ENCODE peak calls at places on chromosome 14, in nine cellular contexts. J is GM23248, W is DND-41, I is MM.1S, X is GM12878, Q is endodermal cell, V is IMR-90, G is neural progenitor cell, O is HepG2. K is an unnamed sample.

GRCh38 chr14:84929834-84930233 is 600.1 kb upstream of the FLRT2 start:
- DNase-seq in J (no peak), W (no peak), I (no peak), X (no peak), Q (no peak), V (no peak), G (no peak), O (no peak), K (no peak)

GRCh38 chr14:96160913-96161310 is 43.7 kb upstream of the BDKRB2 start:
- DNase-seq in J (no peak), W (no peak), I (no peak), X (no peak), Q (peak; percentile 10), V (no peak), G (no peak), O (no peak), K (no peak)

GRCh38 chr14:41146391-41146790 is 460.3 kb upstream of the LRFN5 start:
- DNase-seq in J (no peak), W (no peak), I (no peak), X (no peak), Q (no peak), V (no peak), G (peak; percentile 31), O (no peak), K (no peak)

GRCh38 chr14:100982356-100982755 is 78.8 kb upstream of the RTL1 start:
- DNase-seq in J (peak; percentile 33), W (no peak), I (no peak), X (no peak), Q (no peak), V (no peak), G (peak; percentile 3), O (no peak), K (no peak)

GRCh38 chr14:72638021-72638420 is 255.9 kb downstream of the DPF3 start:
- DNase-seq in J (peak; percentile 95), W (no peak), I (no peak), X (no peak), Q (no peak), V (peak; percentile 95), G (no peak), O (no peak), K (no peak)

GRCh38 chr14:36583242-36584166 is 1.1 kb upstream of the NKX2-8 start:
- DNase-seq in J (peak; percentile 7), W (no peak), I (no peak), X (no peak), Q (peak; percentile 69), V (no peak), G (peak; percentile 51), O (no peak), K (no peak)

GRCh38 chr14:68979021-68979721 is at the start of gene ACTN1:
- DNase-seq in J (peak; percentile 97), W (peak; percentile 89), I (peak; percentile 41), X (peak; percentile 55), Q (peak; percentile 99), V (peak; percentile 97), G (peak; percentile 98), O (peak; percentile 94), K (peak; percentile 98)

GRCh38 chr14:88568196-88568595 is 5.4 kb downstream of the ZC3H14 start:
- DNase-seq in J (no peak), W (no peak), I (no peak), X (no peak), Q (no peak), V (no peak), G (no peak), O (no peak), K (no peak)

GRCh38 chr14:20632831-20633771 is 8.4 kb downstream of the OR6S1 start:
- DNase-seq in J (peak; percentile 83), W (peak; percentile 12), I (peak; percentile 70), X (peak; percentile 76), Q (peak; percentile 94), V (peak; percentile 85), G (peak; percentile 87), O (peak; percentile 93), K (peak; percentile 58)

GRCh38 chr14:92615451-92615850 is 101.9 kb downstream of the RIN3 start:
- DNase-seq in J (no peak), W (peak; percentile 69), I (no peak), X (peak; percentile 66), Q (peak; percentile 59), V (no peak), G (no peak), O (no peak), K (no peak)

GRCh38 chr14:80926706-80927384 is 14.7 kb downstream of the CEP128 start:
- DNase-seq in J (peak; percentile 86), W (no peak), I (no peak), X (no peak), Q (no peak), V (peak; percentile 90), G (no peak), O (no peak), K (no peak)

GRCh38 chr14:66982247-66982646 is 207.0 kb upstream of the GARIN2 start:
- DNase-seq in J (no peak), W (no peak), I (no peak), X (no peak), Q (no peak), V (no peak), G (no peak), O (no peak), K (no peak)

GRCh38 chr14:78606111-78606510 is 435.9 kb downstream of the NRXN3 start:
- DNase-seq in J (peak; percentile 93), W (no peak), I (no peak), X (no peak), Q (no peak), V (peak; percentile 75), G (no peak), O (no peak), K (no peak)

GRCh38 chr14:103130965-103131364 is 7.7 kb downstream of the TNFAIP2 start:
- DNase-seq in J (peak; percentile 29), W (no peak), I (no peak), X (no peak), Q (no peak), V (peak; percentile 90), G (no peak), O (no peak), K (peak; percentile 92)

GRCh38 chr14:69090187-69090789 is 62.6 kb downstream of the DCAF5 start:
- DNase-seq in J (peak; percentile 64), W (peak; percentile 24), I (peak; percentile 6), X (no peak), Q (peak; percentile 65), V (peak; percentile 55), G (peak; percentile 34), O (peak; percentile 33), K (no peak)

GRCh38 chr14:104981699-104982541 is 3.7 kb upstream of the CLBA1 start:
- DNase-seq in J (no peak), W (no peak), I (no peak), X (no peak), Q (no peak), V (no peak), G (no peak), O (no peak), K (no peak)

GRCh38 chr14:104980601-104981531 is 2.7 kb upstream of the AHNAK2 start:
- DNase-seq in J (no peak), W (no peak), I (no peak), X (no peak), Q (peak; percentile 45), V (no peak), G (no peak), O (no peak), K (no peak)

GRCh38 chr14:104977681-104978647 is at the start of gene AHNAK2:
- DNase-seq in J (peak; percentile 90), W (no peak), I (no peak), X (no peak), Q (peak; percentile 95), V (peak; percentile 67), G (peak; percentile 96), O (peak; percentile 69), K (peak; percentile 92)

GRCh38 chr14:104978774-104979691 is 859 bp upstream of the AHNAK2 start:
- DNase-seq in J (no peak), W (no peak), I (no peak), X (no peak), Q (peak; percentile 66), V (no peak), G (peak; percentile 40), O (no peak), K (peak; percentile 76)

GRCh38 chr14:104979758-104980591 is 1.8 kb upstream of the AHNAK2 start:
- DNase-seq in J (no peak), W (no peak), I (no peak), X (no peak), Q (peak; percentile 48), V (peak; percentile 38), G (no peak), O (no peak), K (peak; percentile 95)
- H3K9ac ChIP-seq in J (no peak overlapping the region), W (no peak overlapping the region), I (no peak overlapping the region), X (no peak overlapping the region), Q (no peak overlapping the region), V (no peak overlapping the region), G (no peak overlapping the region), O (no peak overlapping the region), K (no peak overlapping the region)

DNA sequence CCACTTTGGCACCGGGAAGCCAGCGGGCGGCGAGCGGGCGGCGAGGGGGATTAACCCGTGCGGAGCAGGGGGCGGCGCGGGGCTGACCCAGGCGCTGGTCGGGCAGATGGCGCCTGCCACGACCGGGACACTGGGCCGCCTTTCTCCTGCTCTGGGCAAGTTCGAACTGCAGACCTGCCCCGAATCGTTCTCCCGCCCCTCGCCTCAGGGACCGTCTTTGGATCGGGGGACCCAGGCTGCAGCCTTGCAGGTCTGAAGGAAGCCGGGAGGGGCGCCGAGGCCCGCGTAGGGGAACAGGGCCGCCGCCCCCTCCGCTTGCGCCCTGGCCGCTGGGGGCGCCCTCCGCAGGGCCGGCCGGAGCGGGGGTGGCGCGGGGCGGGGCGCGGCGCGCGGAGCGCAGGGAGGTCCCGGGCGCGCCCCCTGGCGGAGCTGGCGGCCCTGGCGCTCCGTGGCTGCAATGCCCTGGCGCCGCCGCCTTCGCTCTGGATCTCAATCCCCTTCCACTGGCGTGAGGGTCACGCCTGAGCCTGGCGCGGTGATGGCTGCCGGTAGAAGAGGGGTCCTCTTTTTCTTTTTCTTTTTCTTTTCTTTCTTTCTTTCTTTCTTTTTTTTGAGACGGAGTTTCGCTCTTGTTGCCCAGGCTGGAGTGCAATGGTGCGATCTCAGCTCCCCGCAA is 447 bp upstream of the LTBP2 start:
- DNase-seq in J (peak; percentile 94), W (peak; percentile 72), I (peak; percentile 58), X (no peak), Q (peak; percentile 94), V (peak; percentile 72), G (peak; percentile 93), O (peak; percentile 51), K (peak; percentile 90)
- H3K4me1 ChIP-seq in J (peaks cover 64% of the 10 kb centered on the region), W (peaks cover 4% of the 10 kb centered on the region), I (no peaks in the 10 kb centered on the region), X (peaks cover 15% of the 10 kb centered on the region), Q (peaks cover 6% of the 10 kb centered on the region), V (peaks cover 22% of the 10 kb centered on the region), G (peaks cover 17% of the 10 kb centered on the region), O (peaks cover 25% of the 10 kb centered on the region), K (peaks cover 6% of the 10 kb centered on the region)

DNA sequence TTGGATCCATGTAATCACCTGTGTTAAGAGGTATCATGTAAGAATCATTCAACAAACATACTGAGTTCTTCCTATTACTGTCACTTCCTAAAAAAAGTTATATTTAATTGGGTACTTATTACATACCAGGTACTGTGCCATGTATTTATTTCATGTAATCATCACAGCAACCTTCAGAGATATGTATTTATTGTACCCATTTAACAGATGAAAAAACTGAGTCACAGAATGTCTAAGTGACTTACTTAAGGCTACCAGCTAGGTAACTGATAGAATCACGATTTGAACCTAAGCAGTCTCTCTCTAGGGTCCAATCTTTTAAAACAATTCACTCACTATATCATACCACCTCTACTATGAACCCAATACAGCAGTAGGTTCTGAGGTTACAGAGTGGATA is 2.0 kb downstream of the PSME2 start:
- DNase-seq in J (no peak), W (no peak), I (no peak), X (no peak), Q (no peak), V (no peak), G (no peak), O (no peak), K (no peak)
- H3K36me3 ChIP-seq in J (peaks cover 4% of the 10 kb centered on the region), W (peaks cover 51% of the 10 kb centered on the region), I (no peaks in the 10 kb centered on the region), X (peaks cover 2% of the 10 kb centered on the region), Q (peaks cover 34% of the 10 kb centered on the region), V (peaks cover 6% of the 10 kb centered on the region), G (no peaks in the 10 kb centered on the region), O (peaks cover 29% of the 10 kb centered on the region), K (peaks cover 3% of the 10 kb centered on the region)

GRCh38 chr14:99684356-99684952 is 356 bp downstream of the CYP46A1 start:
- DNase-seq in J (no peak), W (peak; percentile 46), I (no peak), X (no peak), Q (no peak), V (peak; percentile 8), G (no peak), O (no peak), K (no peak)
- H3K9ac ChIP-seq in J (peak overlapping the region; percentile 67), W (peak overlapping the region; percentile 50), I (peak overlapping the region; percentile 18), X (no peak overlapping the region), Q (peak overlapping the region; percentile 17), V (no peak overlapping the region), G (no peak overlapping the region), O (peak overlapping the region; percentile 39), K (no peak overlapping the region)